ENCODE peak calls at places on chromosomes 7 and 10, in five cellular contexts. A is transverse colon, D is hepatocyte, C is endodermal cell, I is lower lobe of right lung. J is an unnamed sample. For H3K4me1, the result is how much of the 10 kb centered on the place peaks cover.

GRCh38 chr7:149354119-149354518 is 92.1 kb downstream of the ZNF783 start:
- DNase-seq in A (no peak), D (no peak), C (no peak), I (no peak), J (no peak)

GRCh38 chr7:2843711-2844152 is 376 bp downstream of the GNA12 start:
- DNase-seq in A (peak), D (peak), C (no peak), I (peak), J (peak)

GRCh38 chr7:27099839-27100225 is 2.7 kb downstream of the HOXA2 start:
- DNase-seq in A (no peak), D (no peak), C (no peak), I (no peak), J (no peak)

GRCh38 chr10:26994743-26995142 is 105.6 kb downstream of the ANKRD26 start:
- DNase-seq in A (no peak), D (no peak), C (no peak), I (no peak), J (no peak)

GRCh38 chr10:79386637-79387465 is 39.6 kb downstream of the PPIF start:
- DNase-seq in A (peak), D (no peak), C (peak), I (peak), J (no peak)

GRCh38 chr10:14325325-14325955 is 5.3 kb downstream of the FRMD4A start:
- DNase-seq in A (peak), D (peak), C (peak), I (peak), J (peak)

GRCh38 chr10:72334832-72335393 is 19.8 kb downstream of the DNAJB12 start:
- DNase-seq in A (peak), D (peak), C (peak), I (peak), J (peak)

GRCh38 chr10:104209575-104210198 is 22.5 kb downstream of the CFAP43 start:
- DNase-seq in A (no peak), D (peak), C (peak), I (no peak), J (no peak)

GRCh38 chr10:6601224-6601805 is 21.2 kb upstream of the PRKCQ start:
- DNase-seq in A (no peak), D (no peak), C (no peak), I (no peak), J (no peak)

GRCh38 chr7:66150471-66150870 is 35.8 kb downstream of the CRCP start:
- DNase-seq in A (peak), D (no peak), C (no peak), I (no peak), J (no peak)

GRCh38 chr7:1110358-1110757 is 22.4 kb downstream of the GPER1 start:
- DNase-seq in A (no peak), D (no peak), C (no peak), I (peak), J (no peak)

GRCh38 chr10:35726850-35727249 is 84.8 kb upstream of the FZD8 start:
- DNase-seq in A (no peak), D (peak), C (no peak), I (no peak), J (no peak)

GRCh38 chr7:155809332-155809946 is 2.8 kb downstream of the SHH start:
- DNase-seq in A (no peak), D (no peak), C (peak), I (peak), J (no peak)

GRCh38 chr10:87860156-87860795 is 3.1 kb downstream of the KLLN start:
- DNase-seq in A (no peak), D (peak), C (peak), I (no peak), J (no peak)

GRCh38 chr7:82444220-82445049 is 858 bp upstream of the CACNA2D1 start:
- DNase-seq in A (no peak), D (no peak), C (no peak), I (no peak), J (peak)

GRCh38 chr10:92387289-92387940 is 96.4 kb downstream of the MARCHF5 start:
- DNase-seq in A (no peak), D (peak), C (peak), I (no peak), J (no peak)

GRCh38 chr10:52465202-52465601 is 151.1 kb downstream of the DKK1 start:
- DNase-seq in A (no peak), D (no peak), C (no peak), I (no peak), J (no peak)

GRCh38 chr10:79322616-79323566 is 24.4 kb upstream of the PPIF start:
- DNase-seq in A (peak), D (no peak), C (no peak), I (peak), J (no peak)

GRCh38 chr10:306007-306406 is 170.8 kb downstream of the ZMYND11 start:
- DNase-seq in A (no peak), D (no peak), C (no peak), I (no peak), J (no peak)

GRCh38 chr10:124677291-124677690 is 66.9 kb downstream of the FAM53B start:
- DNase-seq in A (no peak), D (no peak), C (no peak), I (peak), J (no peak)

GRCh38 chr7:44186736-44187135 is 2.5 kb downstream of the GCK start:
- DNase-seq in A (no peak), D (no peak), C (no peak), I (no peak), J (no peak)

GRCh38 chr7:31958216-31958615 is 112.0 kb downstream of the PDE1C start:
- DNase-seq in A (no peak), D (no peak), C (no peak), I (no peak), J (no peak)

GRCh38 chr10:99233680-99234018 is 2.0 kb downstream of the HPSE2 start:
- DNase-seq in A (no peak), D (no peak), C (no peak), I (peak), J (no peak)

GRCh38 chr7:133484135-133484534 is 231.3 kb downstream of the EXOC4 start:
- DNase-seq in A (no peak), D (no peak), C (no peak), I (no peak), J (no peak)

GRCh38 chr10:28681928-28682750 is 4.8 kb downstream of the BAMBI start:
- DNase-seq in A (no peak), D (no peak), C (no peak), I (no peak), J (no peak)

GRCh38 chr10:76459016-76459415 is 1027.6 kb downstream of the LRMDA start:
- DNase-seq in A (peak), D (no peak), C (no peak), I (no peak), J (no peak)

GRCh38 chr7:13745530-13745929 is 243.9 kb downstream of the ETV1 start:
- DNase-seq in A (no peak), D (no peak), C (no peak), I (no peak), J (no peak)

GRCh38 chr7:90111-91063 is 102.0 kb upstream of the FAM20C start:
- DNase-seq in A (no peak), D (peak), C (no peak), I (no peak), J (no peak)

GRCh38 chr7:95543312-95543711 is 53.0 kb downstream of the PDK4 start:
- DNase-seq in A (no peak), D (no peak), C (no peak), I (no peak), J (no peak)

GRCh38 chr7:98816925-98817710 is 52.7 kb downstream of the TMEM130 start:
- DNase-seq in A (no peak), D (no peak), C (no peak), I (no peak), J (no peak)

GRCh38 chr10:98919899-98920298 is 315.8 kb downstream of the HPSE2 start:
- DNase-seq in A (no peak), D (no peak), C (no peak), I (no peak), J (no peak)

GRCh38 chr7:7554021-7554432 is 12.7 kb upstream of the MIOS start:
- DNase-seq in A (no peak), D (no peak), C (no peak), I (no peak), J (no peak)

GRCh38 chr7:122715183-122715582 is 12.5 kb upstream of the RNF148 start:
- DNase-seq in A (no peak), D (no peak), C (no peak), I (no peak), J (no peak)

GRCh38 chr7:105877736-105878135 is 1.3 kb upstream of the ATXN7L1 start:
- DNase-seq in A (peak), D (no peak), C (peak), I (no peak), J (no peak)

GRCh38 chr7:105874055-105874454 is 2.3 kb downstream of the ATXN7L1 start:
- DNase-seq in A (no peak), D (no peak), C (no peak), I (no peak), J (no peak)

GRCh38 chr7:105876964-105877601 is 684 bp upstream of the ATXN7L1 start:
- DNase-seq in A (peak), D (peak), C (peak), I (peak), J (peak)

GRCh38 chr7:105875505-105875904 is 894 bp downstream of the ATXN7L1 start:
- DNase-seq in A (no peak), D (no peak), C (no peak), I (no peak), J (no peak)

DNA sequence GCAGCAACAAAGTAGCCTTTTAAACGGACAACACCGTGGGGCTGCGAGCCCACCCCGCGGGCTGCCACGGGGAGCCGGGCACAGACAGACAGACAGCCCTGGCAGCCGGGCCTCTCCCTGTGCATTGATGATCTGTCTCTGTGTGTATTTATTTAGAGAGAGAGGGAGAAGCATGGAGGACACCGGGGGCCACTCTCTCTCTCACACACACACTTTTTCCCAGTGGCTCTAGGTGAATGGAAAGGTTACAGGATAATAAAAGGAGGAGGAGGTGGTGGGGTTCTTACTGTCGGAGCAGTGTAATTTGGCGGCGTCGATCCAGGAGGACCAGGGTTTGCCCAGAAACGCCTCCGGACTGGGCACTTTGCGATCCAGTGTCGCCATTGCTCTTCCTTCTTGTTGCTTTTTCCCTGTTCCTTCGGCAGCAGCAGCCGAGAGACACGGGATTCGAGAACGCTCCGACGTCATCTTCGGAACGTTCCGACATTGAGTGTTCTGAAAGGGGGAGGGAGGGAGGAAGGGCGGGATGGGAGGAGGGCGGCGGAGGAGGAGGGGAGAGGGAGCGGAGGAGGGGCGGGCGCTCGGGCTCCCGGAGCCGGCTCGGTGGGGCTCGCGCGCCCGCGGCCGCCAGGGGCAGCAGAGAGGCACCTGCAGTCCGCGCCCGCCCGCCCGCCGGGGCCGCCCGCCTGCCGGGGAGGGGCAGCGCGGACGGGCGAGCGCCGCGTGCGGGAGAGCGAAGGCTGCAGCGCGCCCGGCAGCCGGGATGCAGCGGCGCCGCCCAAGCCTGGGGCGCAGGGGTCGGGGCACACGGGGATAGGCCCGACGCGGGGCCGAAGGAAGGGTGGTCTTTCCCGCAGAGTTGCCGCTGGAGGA is at the start of gene ATXN7L1:
- DNase-seq in A (peak), D (peak), C (peak), I (peak), J (peak)
- TF ChIP-seq CTCF in A (peak), D (peak), C (peak), I (peak), J (no peak)

DNA sequence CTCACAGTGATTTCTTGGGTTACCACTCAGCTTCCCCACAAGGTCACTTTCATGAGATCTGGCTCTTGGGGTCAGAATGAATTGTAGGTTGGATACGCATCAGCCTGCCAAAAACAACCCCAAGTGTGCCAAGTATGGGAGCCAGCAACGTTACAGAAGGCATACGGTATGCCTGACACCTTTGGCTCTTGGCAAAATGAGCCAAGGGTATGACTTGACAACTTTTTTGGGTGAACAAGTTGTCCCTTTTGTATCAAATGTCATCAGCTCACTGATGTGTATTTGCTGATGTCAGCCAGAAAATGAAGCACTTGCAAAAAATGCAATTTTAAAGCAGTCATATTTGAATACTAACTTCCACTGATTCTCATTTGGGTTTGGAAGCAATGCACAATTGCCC is 168.4 kb downstream of the CACNB2 start:
- DNase-seq in A (no peak), D (no peak), C (no peak), I (no peak), J (no peak)
- H3K4me1 ChIP-seq in A (under half), D (under half), C (under half), I (under half), J (under half)

DNA sequence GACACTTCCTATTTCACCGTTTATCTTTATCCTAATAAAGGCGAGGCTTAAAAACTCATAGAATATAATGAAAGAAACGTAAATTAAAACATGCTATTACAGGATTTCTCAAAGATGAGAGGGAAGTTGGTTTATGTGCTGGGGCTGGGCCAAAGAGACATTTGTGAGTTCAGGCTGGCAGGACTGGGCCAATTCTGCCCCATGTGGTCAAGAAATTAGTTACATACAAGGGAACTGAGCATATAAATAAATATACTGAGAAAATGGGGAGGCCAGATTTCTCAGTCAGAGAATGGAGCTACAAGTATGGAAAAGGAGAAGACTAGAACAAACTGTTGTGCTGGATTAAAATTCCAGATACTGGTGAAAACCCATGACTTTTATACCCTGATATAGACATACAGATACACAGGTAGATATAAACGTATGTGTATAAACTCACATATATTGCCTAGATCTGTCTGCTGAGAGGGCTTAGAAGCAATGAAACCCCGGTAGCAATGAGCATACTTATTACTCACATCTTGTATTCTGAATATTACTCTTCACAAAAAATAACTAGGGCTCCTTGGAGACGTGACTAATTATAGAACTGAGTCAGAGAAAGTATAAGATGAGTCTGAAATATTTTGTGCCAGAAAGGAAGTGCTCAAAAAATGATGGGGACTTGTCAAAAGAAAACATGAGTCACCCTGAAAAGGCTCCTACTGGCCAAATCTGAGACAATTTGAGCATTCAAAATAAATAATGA is 155.7 kb upstream of the FGFR2 start:
- DNase-seq in A (no peak), D (no peak), C (no peak), I (no peak), J (no peak)
- TF ChIP-seq CTCF in A (no peak), D (peak), C (peak), I (no peak), J (no peak)

DNA sequence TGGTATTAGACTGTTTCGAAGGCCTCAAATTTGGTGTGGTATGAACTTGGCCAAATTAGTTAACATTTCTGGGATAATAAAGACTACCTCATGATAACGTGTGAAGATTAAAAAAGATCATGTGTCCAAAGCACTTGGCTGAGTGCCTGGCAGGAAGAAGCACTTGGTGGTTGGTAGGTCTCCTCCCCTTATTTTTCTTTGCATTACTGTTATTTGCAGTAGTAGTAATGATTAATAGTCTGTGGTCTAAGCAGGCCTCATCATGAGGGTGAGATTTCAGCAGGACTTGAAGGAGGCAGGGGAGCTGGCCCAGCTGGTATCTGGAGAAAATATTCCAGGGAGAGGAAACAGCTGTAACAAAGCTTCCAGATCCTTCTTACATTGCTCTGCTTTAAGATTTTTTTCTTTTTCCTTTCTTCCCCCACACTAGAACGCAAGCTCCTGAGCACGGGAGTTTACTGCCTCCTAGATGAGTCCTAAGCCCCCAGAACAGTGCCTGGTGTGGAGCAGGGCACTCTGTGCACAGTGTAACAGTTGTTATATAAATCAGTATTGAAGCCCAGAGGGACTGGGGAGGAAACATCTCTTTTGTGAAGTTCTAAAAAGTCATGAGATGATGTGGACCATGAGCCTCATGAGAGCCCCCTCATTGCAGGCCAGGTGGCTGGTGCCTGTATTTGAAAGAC is 31.0 kb upstream of the RHEB start:
- DNase-seq in A (no peak), D (peak), C (no peak), I (no peak), J (no peak)
- H3K4me1 ChIP-seq in A (under half), D (under half), C (under half), I (under half), J (under half)

DNA sequence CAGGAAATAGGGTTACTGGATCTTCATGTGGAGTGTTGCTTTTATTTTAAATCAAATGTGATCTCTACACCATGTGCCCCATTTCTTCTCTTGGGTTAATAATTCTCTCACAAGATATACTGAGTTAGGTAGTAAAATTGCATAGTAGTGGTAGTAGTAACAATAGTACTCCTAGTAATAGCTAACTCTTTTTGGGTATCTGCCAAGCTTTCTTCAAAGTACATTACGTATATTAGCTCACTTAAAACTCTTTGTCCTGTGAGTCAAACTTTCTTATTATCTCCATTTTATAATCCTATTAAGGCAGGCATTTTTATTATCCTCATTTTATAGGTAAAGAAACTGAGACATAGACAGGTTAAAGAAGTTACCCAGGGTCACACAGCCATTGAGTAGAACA is 476.7 kb downstream of the SUGCT start:
- DNase-seq in A (no peak), D (peak), C (no peak), I (no peak), J (no peak)
- TF ChIP-seq CTCF in A (no peak), D (no peak), C (no peak), I (no peak), J (no peak)

GRCh38 chr10:31919010-31919409 is 9.6 kb downstream of the ARHGAP12 start:
- DNase-seq in A (no peak), D (no peak), C (no peak), I (no peak), J (no peak)
- H3K4me1 ChIP-seq in A (under half), D (under half), C (under half), I (under half), J (under half)

GRCh38 chr10:113177936-113178335 is 227.9 kb downstream of the TCF7L2 start:
- DNase-seq in A (no peak), D (no peak), C (peak), I (no peak), J (no peak)
- TF ChIP-seq CTCF in A (no peak), D (no peak), C (no peak), I (no peak), J (no peak)

DNA sequence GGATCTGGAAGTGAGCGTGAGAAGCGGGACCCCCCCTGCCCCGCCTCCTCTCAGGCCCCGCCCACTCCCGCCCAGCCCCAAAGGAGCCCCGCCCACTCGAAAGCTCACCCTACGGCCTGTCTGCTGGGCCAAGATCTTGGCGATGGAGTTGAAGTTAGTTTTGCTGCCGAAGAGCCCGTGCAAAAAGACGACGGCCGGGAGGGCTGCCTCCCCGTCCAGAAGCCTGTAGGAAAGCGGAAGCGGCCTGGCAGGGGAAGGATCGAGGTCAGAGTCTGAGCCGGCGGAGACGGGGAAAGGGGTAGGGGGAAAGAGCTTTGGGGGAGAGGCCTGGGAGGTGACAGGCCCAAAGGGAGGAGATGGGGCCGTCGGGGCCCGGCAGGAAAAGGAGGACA is 386 bp downstream of the ABHD11 start:
- DNase-seq in A (peak), D (peak), C (peak), I (peak), J (no peak)
- H3K4me1 ChIP-seq in A (under half), D (under half), C (under half), I (under half), J (under half)